ENCODE peak calls at places on chromosome 5, in ten cellular contexts. A is suprapubic skin, I is H54, Y is stomach, L is GM12891, S is uterus, T is HepG2, M is tibial nerve, V is ovary, R is sigmoid colon. B is an unnamed sample.

GRCh38 chr5:1134478-1134877 is 22.6 kb upstream of the SLC12A7 start:
- DNase-seq in A (no peak), I (no peak), Y (peak; percentile 77), L (no peak), S (no peak), T (peak; percentile 30), M (no peak), V (no peak), R (no peak), B (no peak)

GRCh38 chr5:80871541-80871961 is 88.6 kb upstream of the RASGRF2 start:
- DNase-seq in A (no peak), I (peak; percentile 34), Y (no peak), L (no peak), S (no peak), T (peak; percentile 8), M (no peak), V (no peak), R (no peak), B (no peak)

GRCh38 chr5:139849942-139850341 is 54.3 kb downstream of the PSD2 start:
- DNase-seq in A (no peak), I (peak; percentile 51), Y (no peak), L (no peak), S (no peak), T (no peak), M (no peak), V (no peak), R (peak; percentile 46), B (no peak)

GRCh38 chr5:36073595-36074216 is 7.0 kb upstream of the UGT3A2 start:
- DNase-seq in A (no peak), I (no peak), Y (no peak), L (no peak), S (no peak), T (peak; percentile 38), M (no peak), V (no peak), R (no peak), B (peak; percentile 32)

GRCh38 chr5:18745591-18745987 is 1111.3 kb downstream of the TAF11L14 start:
- DNase-seq in A (no peak), I (peak; percentile 14), Y (no peak), L (no peak), S (no peak), T (peak; percentile 0), M (no peak), V (no peak), R (no peak), B (no peak)

GRCh38 chr5:130871346-130872086 is 293.5 kb downstream of the HINT1 start:
- DNase-seq in A (no peak), I (no peak), Y (peak; percentile 26), L (peak; percentile 1), S (no peak), T (peak; percentile 20), M (peak; percentile 46), V (no peak), R (no peak), B (peak; percentile 30)

GRCh38 chr5:175478008-175478383 is 364 bp upstream of the SFXN1 start:
- DNase-seq in A (no peak), I (no peak), Y (no peak), L (no peak), S (peak; percentile 23), T (no peak), M (no peak), V (no peak), R (no peak), B (no peak)

GRCh38 chr5:76081811-76082783 is 1.1 kb upstream of the SV2C start:
- DNase-seq in A (no peak), I (no peak), Y (no peak), L (no peak), S (no peak), T (no peak), M (no peak), V (no peak), R (no peak), B (no peak)

GRCh38 chr5:170283296-170283695 is 14.3 kb downstream of the LCP2 start:
- DNase-seq in A (no peak), I (no peak), Y (no peak), L (no peak), S (no peak), T (no peak), M (no peak), V (no peak), R (peak; percentile 17), B (peak; percentile 49)

GRCh38 chr5:170286532-170286931 is 11.0 kb downstream of the LCP2 start:
- DNase-seq in A (no peak), I (no peak), Y (no peak), L (no peak), S (no peak), T (no peak), M (no peak), V (no peak), R (no peak), B (no peak)

GRCh38 chr5:170280090-170280493 is 17.5 kb downstream of the LCP2 start:
- DNase-seq in A (no peak), I (no peak), Y (no peak), L (no peak), S (peak; percentile 81), T (no peak), M (no peak), V (peak; percentile 57), R (peak; percentile 84), B (no peak)

GRCh38 chr5:170287532-170287931 is 10.0 kb downstream of the LCP2 start:
- DNase-seq in A (peak; percentile 77), I (no peak), Y (no peak), L (no peak), S (peak; percentile 72), T (no peak), M (peak; percentile 53), V (peak; percentile 82), R (peak; percentile 88), B (no peak)

GRCh38 chr5:170284231-170284630 is 13.3 kb downstream of the LCP2 start:
- DNase-seq in A (no peak), I (no peak), Y (no peak), L (no peak), S (no peak), T (no peak), M (no peak), V (no peak), R (no peak), B (no peak)
- TF ChIP-seq POLR2A in A (no peak), I (no peak), Y (no peak), L (no peak), S (no peak), T (no peak), M (no peak), V (no peak), R (no peak), B (no peak)

GRCh38 chr5:181259974-181260719 is 796 bp downstream of the TRIM52 start:
- DNase-seq in A (no peak), I (no peak), Y (no peak), L (no peak), S (no peak), T (no peak), M (no peak), V (no peak), R (no peak), B (no peak)

GRCh38 chr5:181261320-181262085 is 560 bp upstream of the TRIM52 start:
- DNase-seq in A (peak; percentile 90), I (peak; percentile 48), Y (peak; percentile 72), L (peak; percentile 52), S (peak; percentile 62), T (peak; percentile 61), M (no peak), V (peak; percentile 67), R (peak; percentile 86), B (no peak)

GRCh38 chr5:181258576-181258975 is 2.4 kb downstream of the TRIM52 start:
- DNase-seq in A (no peak), I (no peak), Y (no peak), L (no peak), S (no peak), T (no peak), M (no peak), V (no peak), R (no peak), B (no peak)

GRCh38 chr5:181260720-181261319 is at the start of gene TRIM52:
- DNase-seq in A (peak; percentile 95), I (peak; percentile 84), Y (peak; percentile 90), L (peak; percentile 77), S (peak; percentile 83), T (peak; percentile 91), M (peak; percentile 73), V (peak; percentile 85), R (peak; percentile 93), B (no peak)

DNA sequence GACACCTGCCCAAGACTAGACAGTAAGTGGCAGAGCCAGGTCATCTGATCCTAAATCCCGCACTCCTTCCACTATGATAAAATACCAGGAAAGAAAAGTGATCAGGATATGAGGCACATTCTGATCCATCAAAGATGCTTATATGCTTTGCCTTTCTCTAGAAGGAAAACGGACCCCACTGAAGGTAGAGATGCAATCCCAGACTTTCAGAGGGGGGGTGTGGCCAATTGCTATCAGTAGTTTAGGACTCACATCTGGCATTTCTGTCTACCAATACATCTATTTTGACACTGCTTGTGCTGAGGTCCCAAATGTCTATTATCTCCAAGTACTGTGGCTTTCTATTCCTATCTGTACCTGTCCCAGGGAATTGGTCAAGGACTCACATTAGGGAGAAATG is 1.7 kb downstream of the TRIM52 start:
- DNase-seq in A (peak; percentile 8), I (no peak), Y (no peak), L (no peak), S (no peak), T (no peak), M (no peak), V (no peak), R (no peak), B (no peak)
- TF ChIP-seq POLR2A in A (no peak), I (no peak), Y (no peak), L (no peak), S (no peak), T (no peak), M (no peak), V (no peak), R (no peak), B (peak; percentile 21)

DNA sequence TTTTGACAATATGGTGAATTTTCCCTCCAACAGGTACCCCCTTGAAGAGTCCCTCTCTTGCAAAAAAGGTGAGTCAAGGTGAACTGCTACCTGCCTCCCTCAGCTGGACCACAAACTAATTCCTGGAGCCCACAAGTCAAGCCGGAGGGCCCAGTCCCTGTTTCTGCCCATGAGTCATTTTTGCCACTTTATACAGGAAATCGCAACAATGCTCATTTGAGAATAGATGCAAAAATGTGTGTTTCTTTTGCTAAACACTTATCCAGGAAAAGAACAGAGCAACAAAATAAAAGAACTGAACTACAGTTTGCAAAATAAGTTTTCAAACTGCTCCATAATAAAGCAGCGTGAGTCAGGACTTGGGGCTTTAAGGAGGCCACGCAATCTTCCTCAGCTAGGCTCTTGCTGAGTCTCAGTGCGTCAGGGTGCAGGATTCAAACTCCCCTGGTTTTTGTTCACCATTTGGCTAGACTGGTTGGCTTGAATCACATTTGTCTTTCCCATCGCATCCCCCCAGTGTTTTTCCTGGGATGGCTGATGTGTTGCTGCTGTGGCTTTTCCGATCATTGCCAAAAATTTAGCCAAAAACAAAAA is 102.7 kb downstream of the GOLPH3 start:
- DNase-seq in A (no peak), I (no peak), Y (no peak), L (no peak), S (peak; percentile 39), T (no peak), M (no peak), V (peak; percentile 60), R (peak; percentile 83), B (no peak)
- TF ChIP-seq POLR2A in A (no peak), I (no peak), Y (no peak), L (no peak), S (no peak), T (no peak), M (no peak), V (no peak), R (no peak), B (no peak)

DNA sequence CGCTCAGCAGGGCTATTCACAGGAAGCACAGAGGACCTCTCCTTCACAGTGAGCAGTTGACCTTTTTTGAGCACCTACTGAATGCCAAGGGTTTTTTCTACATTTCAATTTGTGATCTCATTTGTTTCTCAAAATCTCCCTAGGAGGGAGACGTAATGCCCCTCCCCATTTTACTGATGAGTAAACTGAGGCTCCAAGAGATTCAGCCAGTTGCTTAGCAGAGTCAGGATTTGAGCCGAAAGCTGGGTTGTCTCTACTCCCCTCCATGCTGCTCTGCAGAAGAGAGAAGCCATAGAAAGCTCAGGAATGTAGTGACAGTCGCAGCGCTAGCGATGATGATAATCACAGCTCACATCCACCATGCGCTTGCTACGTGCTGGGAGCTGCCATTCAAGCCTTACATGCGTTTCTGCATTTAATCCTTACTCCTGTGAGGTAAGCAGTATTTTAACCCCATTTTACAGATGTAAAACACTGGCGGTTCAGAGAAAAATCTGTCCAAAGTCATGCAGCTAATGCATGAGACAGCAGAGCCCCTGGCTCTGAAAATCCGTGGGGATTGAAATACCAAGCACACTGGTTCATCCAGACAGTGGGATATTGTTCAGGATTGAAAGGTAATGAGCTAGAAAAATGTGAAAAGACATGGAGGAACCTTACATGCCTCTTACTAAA is 33.8 kb downstream of the ERGIC1 start:
- DNase-seq in A (no peak), I (no peak), Y (no peak), L (no peak), S (no peak), T (no peak), M (no peak), V (no peak), R (no peak), B (no peak)
- TF ChIP-seq POLR2A in A (no peak), I (no peak), Y (no peak), L (no peak), S (no peak), T (no peak), M (no peak), V (no peak), R (no peak), B (no peak)